ENCODE peak calls at places on chromosomes 4 and X, in eight cellular contexts. F, G, E, I, A, U, C and O are unnamed samples. For H3K27me3, the result is how much of the 10 kb centered on the place peaks cover.

GRCh38 chrX:70088791-70089190 is 26.5 kb downstream of the OTUD6A start:
- DNase-seq in F (no peak), G (no peak), E (no peak), I (no peak), A (no peak), U (no peak), C (no peak), O (no peak)

GRCh38 chr4:121827851-121828250 is 4.2 kb upstream of the CCNA2 start:
- DNase-seq in F (peak), G (no peak), E (no peak), I (peak), A (no peak), U (no peak), C (no peak), O (no peak)

GRCh38 chrX:25941087-25941486 is 197.1 kb upstream of the MAGEB18 start:
- DNase-seq in F (peak), G (no peak), E (no peak), I (peak), A (no peak), U (no peak), C (no peak), O (no peak)

GRCh38 chr4:58760737-58761136 is 1650.6 kb upstream of the IGFBP7 start:
- DNase-seq in F (no peak), G (no peak), E (no peak), I (no peak), A (no peak), U (no peak), C (no peak), O (no peak)

GRCh38 chrX:64204252-64204651 is 1.3 kb downstream of the AMER1 start:
- DNase-seq in F (peak), G (peak), E (no peak), I (no peak), A (peak), U (no peak), C (no peak), O (peak)

GRCh38 chr4:7384929-7385890 is 49.5 kb downstream of the PSAPL1 start:
- DNase-seq in F (no peak), G (peak), E (no peak), I (no peak), A (peak), U (peak), C (no peak), O (no peak)

GRCh38 chr4:37225778-37226177 is 18.8 kb upstream of the NWD2 start:
- DNase-seq in F (no peak), G (no peak), E (no peak), I (no peak), A (no peak), U (no peak), C (no peak), O (no peak)

GRCh38 chr4:101655847-101656246 is 134.7 kb upstream of the BANK1 start:
- DNase-seq in F (no peak), G (no peak), E (no peak), I (no peak), A (no peak), U (no peak), C (no peak), O (no peak)

GRCh38 chr4:123477804-123478209 is 81.2 kb downstream of the SPRY1 start:
- DNase-seq in F (peak), G (no peak), E (peak), I (no peak), A (no peak), U (no peak), C (peak), O (no peak)

GRCh38 chr4:157984285-157984911 is 188.4 kb downstream of the GASK1B start:
- DNase-seq in F (no peak), G (no peak), E (no peak), I (peak), A (no peak), U (no peak), C (no peak), O (no peak)

GRCh38 chr4:19880205-19880604 is 371.5 kb upstream of the SLIT2 start:
- DNase-seq in F (peak), G (no peak), E (no peak), I (no peak), A (no peak), U (no peak), C (peak), O (peak)

GRCh38 chr4:46385235-46385634 is 4.7 kb downstream of the GABRA2 start:
- DNase-seq in F (no peak), G (no peak), E (no peak), I (no peak), A (no peak), U (no peak), C (no peak), O (no peak)

GRCh38 chrX:155505296-155505695 is 46.9 kb upstream of the F8A3 start:
- DNase-seq in F (no peak), G (no peak), E (no peak), I (no peak), A (no peak), U (no peak), C (no peak), O (no peak)

GRCh38 chr4:23904639-23905061 is 14.8 kb upstream of the PPARGC1A start:
- DNase-seq in F (no peak), G (no peak), E (no peak), I (peak), A (no peak), U (no peak), C (no peak), O (no peak)

GRCh38 chr4:41346306-41347061 is 89.8 kb downstream of the UCHL1 start:
- DNase-seq in F (no peak), G (no peak), E (no peak), I (no peak), A (no peak), U (no peak), C (no peak), O (no peak)

GRCh38 chr4:129362685-129363274 is 266.8 kb downstream of the C4orf33 start:
- DNase-seq in F (peak), G (no peak), E (peak), I (peak), A (no peak), U (no peak), C (peak), O (peak)

GRCh38 chrX:46333550-46333949 is 211.7 kb downstream of the ZNF674 start:
- DNase-seq in F (no peak), G (no peak), E (no peak), I (peak), A (no peak), U (no peak), C (no peak), O (no peak)

GRCh38 chr4:7462509-7462971 is 27.8 kb upstream of the PSAPL1 start:
- DNase-seq in F (no peak), G (no peak), E (no peak), I (peak), A (no peak), U (no peak), C (peak), O (peak)

GRCh38 chr4:13570916-13571315 is 26.6 kb upstream of the NKX3-2 start:
- DNase-seq in F (peak), G (no peak), E (no peak), I (no peak), A (no peak), U (no peak), C (no peak), O (no peak)

GRCh38 chr4:3269105-3269927 is 20.4 kb downstream of the MSANTD1 start:
- DNase-seq in F (no peak), G (peak), E (no peak), I (no peak), A (peak), U (no peak), C (peak), O (no peak)

GRCh38 chr4:154018659-154019058 is 229.8 kb upstream of the SFRP2 start:
- DNase-seq in F (no peak), G (no peak), E (no peak), I (no peak), A (no peak), U (no peak), C (no peak), O (no peak)

GRCh38 chr4:188107931-188108843 is 1.2 kb downstream of the TRIML2 start:
- DNase-seq in F (peak), G (no peak), E (no peak), I (peak), A (no peak), U (no peak), C (no peak), O (no peak)

GRCh38 chrX:85243761-85244410 is at the start of the genes SATL1 and ZNF711:
- DNase-seq in F (peak), G (no peak), E (peak), I (peak), A (peak), U (peak), C (peak), O (peak)

GRCh38 chr4:147938481-147938880 is 206.6 kb downstream of the ARHGAP10 start:
- DNase-seq in F (no peak), G (no peak), E (no peak), I (no peak), A (no peak), U (no peak), C (no peak), O (no peak)

GRCh38 chr4:147928400-147928799 is 196.5 kb downstream of the ARHGAP10 start:
- DNase-seq in F (peak), G (no peak), E (no peak), I (no peak), A (no peak), U (no peak), C (no peak), O (no peak)

GRCh38 chr4:147933779-147934178 is 201.9 kb downstream of the ARHGAP10 start:
- DNase-seq in F (no peak), G (no peak), E (no peak), I (no peak), A (no peak), U (no peak), C (no peak), O (no peak)

GRCh38 chr4:147927377-147928137 is 195.7 kb downstream of the ARHGAP10 start:
- DNase-seq in F (peak), G (peak), E (no peak), I (no peak), A (no peak), U (no peak), C (peak), O (no peak)

DNA sequence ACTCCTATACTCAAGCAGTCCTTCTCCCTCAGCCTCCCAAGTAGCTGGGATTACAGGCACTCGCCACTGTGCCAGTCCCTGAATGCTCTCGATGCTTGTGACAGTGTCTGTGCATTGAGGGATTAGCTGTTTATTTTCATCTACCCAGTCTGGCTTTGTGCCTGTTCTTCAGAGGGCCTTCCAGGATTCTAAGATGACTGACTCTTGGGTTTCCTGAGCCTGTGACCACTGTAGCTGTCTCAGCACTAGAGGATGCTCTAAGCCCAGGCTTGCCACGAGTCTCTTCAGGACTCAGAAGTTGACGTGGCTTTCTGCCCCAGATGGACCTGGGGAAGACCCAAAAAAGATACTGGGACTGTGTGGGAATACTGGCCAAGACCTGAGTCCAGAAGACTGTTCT is 201.4 kb downstream of the ARHGAP10 start:
- DNase-seq in F (peak), G (no peak), E (no peak), I (no peak), A (no peak), U (no peak), C (no peak), O (no peak)
- TF ChIP-seq CTCF in F (peak), G (no peak), E (no peak), I (no peak), A (no peak), U (no peak), C (no peak), O (no peak)

DNA sequence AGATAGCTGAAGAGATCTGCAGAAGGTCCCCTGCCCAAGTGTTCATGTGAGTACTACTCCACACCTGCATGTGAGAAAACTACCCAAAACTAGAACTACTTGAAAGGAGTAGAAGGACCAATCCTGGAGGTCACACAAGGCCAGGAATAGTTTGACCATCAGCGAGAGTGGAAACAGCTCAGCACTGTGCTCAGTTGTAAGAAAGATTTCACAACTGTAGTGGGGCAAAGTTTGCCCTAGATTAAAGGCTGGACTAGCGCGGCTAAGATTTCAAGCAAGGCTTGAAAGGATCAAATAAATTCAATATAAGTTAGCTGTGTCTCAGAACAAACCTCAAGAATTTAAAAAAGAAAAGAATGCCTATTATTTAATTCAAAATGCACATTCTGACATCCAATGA is 422.7 kb upstream of the LCORL start:
- DNase-seq in F (no peak), G (no peak), E (no peak), I (no peak), A (no peak), U (no peak), C (no peak), O (no peak)
- H3K27me3 ChIP-seq in F (under half), G (under half), E (under half), I (under half), A (under half), U (under half), C (under half), O (under half)

DNA sequence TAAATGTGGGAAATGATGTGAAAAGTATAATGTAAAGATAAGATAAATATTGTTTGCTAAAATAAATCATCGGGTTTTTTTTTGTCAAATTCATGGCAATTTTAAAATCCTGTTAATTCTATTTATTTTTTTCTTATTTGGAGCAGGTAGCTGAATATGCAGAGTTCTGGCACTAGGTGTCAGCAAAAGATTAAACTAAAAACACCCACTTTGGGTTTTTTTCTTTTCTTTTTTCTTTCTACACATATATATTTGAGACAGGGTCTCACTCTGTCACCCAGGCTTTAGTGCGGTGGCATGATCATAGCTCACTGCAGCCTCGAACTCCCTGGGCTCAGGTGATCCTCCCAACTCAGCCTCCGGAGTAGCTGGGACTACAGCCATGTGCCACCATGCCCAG is 6.9 kb upstream of the RAP2C start:
- DNase-seq in F (peak), G (no peak), E (no peak), I (no peak), A (no peak), U (no peak), C (no peak), O (no peak)
- TF ChIP-seq CTCF in F (peak), G (no peak), E (no peak), I (peak), A (peak), U (no peak), C (no peak), O (peak)

GRCh38 chr4:144592264-144592663 is 53.7 kb upstream of the HHIP start:
- DNase-seq in F (no peak), G (no peak), E (no peak), I (no peak), A (no peak), U (no peak), C (no peak), O (no peak)

GRCh38 chr4:144591401-144591800 is 54.6 kb upstream of the HHIP start:
- DNase-seq in F (peak), G (no peak), E (no peak), I (peak), A (no peak), U (no peak), C (no peak), O (peak)

GRCh38 chr4:144594471-144594986 is 51.4 kb upstream of the HHIP start:
- DNase-seq in F (no peak), G (no peak), E (no peak), I (no peak), A (no peak), U (no peak), C (no peak), O (no peak)

GRCh38 chr4:144590020-144590419 is 55.9 kb upstream of the HHIP start:
- DNase-seq in F (no peak), G (no peak), E (no peak), I (no peak), A (no peak), U (no peak), C (no peak), O (no peak)

DNA sequence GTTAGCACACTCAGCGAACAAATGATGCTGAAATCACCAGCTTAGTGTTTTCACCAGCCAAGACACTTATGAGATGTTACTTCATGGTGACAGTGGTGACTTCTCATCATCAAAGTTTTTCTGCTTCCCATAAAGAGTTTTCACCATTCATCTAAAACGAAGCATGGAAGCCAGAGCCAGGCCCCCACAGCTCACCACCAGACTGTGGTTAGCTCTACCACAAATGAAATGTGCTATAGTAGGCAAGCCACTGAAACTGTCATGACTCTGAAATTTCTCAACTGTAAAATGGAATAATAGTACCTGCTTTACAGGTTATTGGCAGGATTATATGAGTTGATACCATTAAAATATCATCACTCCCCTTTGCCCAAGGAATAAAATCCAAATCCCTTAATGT is 56.4 kb upstream of the HHIP start:
- DNase-seq in F (no peak), G (no peak), E (no peak), I (no peak), A (no peak), U (no peak), C (no peak), O (no peak)
- H3K27me3 ChIP-seq in F (under half), G (under half), E (under half), I (under half), A (under half), U (under half), C (under half), O (under half)

GRCh38 chrX:54447461-54447860 is 7.3 kb downstream of the TSR2 start:
- DNase-seq in F (peak), G (no peak), E (no peak), I (no peak), A (no peak), U (no peak), C (no peak), O (peak)
- TF ChIP-seq CTCF in F (peak), G (no peak), E (no peak), I (peak), A (no peak), U (no peak), C (no peak), O (peak)

DNA sequence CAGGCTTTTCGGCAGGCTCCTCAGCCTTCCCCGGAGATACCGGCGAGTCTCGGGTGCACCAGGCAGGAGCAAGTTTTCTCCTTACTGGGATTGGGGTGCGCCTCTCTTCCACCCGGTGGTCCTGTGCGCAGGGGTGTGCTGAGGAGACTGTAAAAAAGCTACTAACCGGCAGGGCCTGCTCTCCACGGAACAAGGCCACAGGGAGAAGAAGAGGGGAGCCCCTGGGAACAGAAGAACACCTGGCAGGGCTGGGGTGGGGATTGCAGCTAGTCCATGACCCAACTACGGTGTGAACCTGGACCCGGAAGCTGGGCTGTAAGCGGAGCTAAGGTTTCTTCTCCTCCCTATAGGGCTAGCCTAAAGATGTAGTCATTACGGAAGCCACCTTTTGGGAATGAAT is 17.7 kb upstream of the ZIC3 start:
- DNase-seq in F (no peak), G (no peak), E (no peak), I (no peak), A (no peak), U (no peak), C (no peak), O (no peak)
- H3K27me3 ChIP-seq in F (under half), G (half or more), E (under half), I (under half), A (under half), U (half or more), C (half or more), O (half or more)

DNA sequence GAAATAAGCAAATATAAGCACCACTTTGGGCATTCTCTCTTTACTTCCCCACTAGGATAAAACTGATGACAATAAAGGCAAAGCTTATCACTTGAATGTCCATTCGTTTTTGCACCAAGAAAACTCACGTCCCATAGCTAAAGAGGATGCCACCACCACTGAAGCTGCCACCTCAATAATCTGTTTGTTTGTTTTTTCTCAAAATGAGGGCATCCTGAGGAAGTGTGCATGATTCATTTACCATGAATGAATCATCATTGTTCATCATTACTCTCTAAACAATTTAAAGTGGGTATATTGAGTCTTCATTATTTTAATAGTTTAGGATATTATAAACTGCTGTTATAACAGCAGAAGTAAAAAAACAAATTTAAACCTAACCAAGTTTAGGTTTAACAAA is 168.2 kb downstream of the DCTD start:
- DNase-seq in F (no peak), G (no peak), E (no peak), I (peak), A (no peak), U (no peak), C (no peak), O (no peak)
- TF ChIP-seq CTCF in F (no peak), G (no peak), E (no peak), I (no peak), A (no peak), U (no peak), C (no peak), O (no peak)